ENCODE peak calls at places on chromosomes 13 and 19, in seven cellular contexts. One of them, this sample, is unnamed.

GRCh38 chr13:44730099-44730498 is 154.0 kb upstream of the TSC22D1 start:
- DNase-seq in HCT116: no peak
- DNase-seq in HepG2: no peak
- DNase-seq in K562: no peak
- DNase-seq in GM12878: no peak
- DNase-seq in SK-N-SH: no peak
- DNase-seq in H1: no peak
- DNase-seq in this sample: no peak

GRCh38 chr19:35911790-35912189 is 3.7 kb upstream of the TYROBP start:
- DNase-seq in HCT116: peak
- DNase-seq in HepG2: no peak
- DNase-seq in K562: no peak
- DNase-seq in GM12878: no peak
- DNase-seq in SK-N-SH: no peak
- DNase-seq in H1: no peak
- DNase-seq in this sample: no peak

GRCh38 chr19:53879145-53880037 is 2.6 kb upstream of the PRKCG start:
- DNase-seq in HCT116: no peak
- DNase-seq in HepG2: peak
- DNase-seq in K562: peak
- DNase-seq in GM12878: no peak
- DNase-seq in SK-N-SH: peak
- DNase-seq in H1: peak
- DNase-seq in this sample: peak

GRCh38 chr19:23906835-23907234 is 7.9 kb upstream of the ZNF726 start:
- DNase-seq in HCT116: no peak
- DNase-seq in HepG2: no peak
- DNase-seq in K562: no peak
- DNase-seq in GM12878: no peak
- DNase-seq in SK-N-SH: no peak
- DNase-seq in H1: no peak
- DNase-seq in this sample: no peak

GRCh38 chr13:22757530-22758120 is 423.2 kb upstream of the SGCG start:
- DNase-seq in HCT116: no peak
- DNase-seq in HepG2: no peak
- DNase-seq in K562: no peak
- DNase-seq in GM12878: no peak
- DNase-seq in SK-N-SH: peak
- DNase-seq in H1: no peak
- DNase-seq in this sample: no peak

GRCh38 chr19:16627194-16627927 is 643 bp downstream of the MED26 start:
- DNase-seq in HCT116: no peak
- DNase-seq in HepG2: peak
- DNase-seq in K562: no peak
- DNase-seq in GM12878: no peak
- DNase-seq in SK-N-SH: peak
- DNase-seq in H1: no peak
- DNase-seq in this sample: no peak

GRCh38 chr13:40657961-40658360 is 8.5 kb downstream of the FOXO1 start:
- DNase-seq in HCT116: no peak
- DNase-seq in HepG2: no peak
- DNase-seq in K562: no peak
- DNase-seq in GM12878: no peak
- DNase-seq in SK-N-SH: no peak
- DNase-seq in H1: no peak
- DNase-seq in this sample: no peak

GRCh38 chr13:37652596-37652995 is 54.0 kb upstream of the POSTN start:
- DNase-seq in HCT116: no peak
- DNase-seq in HepG2: no peak
- DNase-seq in K562: no peak
- DNase-seq in GM12878: no peak
- DNase-seq in SK-N-SH: no peak
- DNase-seq in H1: no peak
- DNase-seq in this sample: no peak

GRCh38 chr19:13014101-13014920 is 19.0 kb downstream of the NFIX start:
- DNase-seq in HCT116: no peak
- DNase-seq in HepG2: no peak
- DNase-seq in K562: peak
- DNase-seq in GM12878: no peak
- DNase-seq in SK-N-SH: no peak
- DNase-seq in H1: no peak
- DNase-seq in this sample: no peak

GRCh38 chr13:88285329-88285728 is 614.2 kb downstream of the SLITRK5 start:
- DNase-seq in HCT116: no peak
- DNase-seq in HepG2: no peak
- DNase-seq in K562: no peak
- DNase-seq in GM12878: no peak
- DNase-seq in SK-N-SH: no peak
- DNase-seq in H1: no peak
- DNase-seq in this sample: no peak

GRCh38 chr19:16330811-16331690 is 6.4 kb downstream of the KLF2 start:
- DNase-seq in HCT116: no peak
- DNase-seq in HepG2: no peak
- DNase-seq in K562: no peak
- DNase-seq in GM12878: no peak
- DNase-seq in SK-N-SH: no peak
- DNase-seq in H1: no peak
- DNase-seq in this sample: no peak

GRCh38 chr13:47484564-47484963 is 516.5 kb downstream of the SUCLA2 start:
- DNase-seq in HCT116: no peak
- DNase-seq in HepG2: peak
- DNase-seq in K562: no peak
- DNase-seq in GM12878: no peak
- DNase-seq in SK-N-SH: no peak
- DNase-seq in H1: no peak
- DNase-seq in this sample: no peak

GRCh38 chr13:47310376-47310775 is 413.5 kb upstream of the HTR2A start:
- DNase-seq in HCT116: no peak
- DNase-seq in HepG2: no peak
- DNase-seq in K562: no peak
- DNase-seq in GM12878: no peak
- DNase-seq in SK-N-SH: no peak
- DNase-seq in H1: no peak
- DNase-seq in this sample: no peak

GRCh38 chr13:40762849-40763248 is 8.1 kb downstream of the MRPS31 start:
- DNase-seq in HCT116: no peak
- DNase-seq in HepG2: no peak
- DNase-seq in K562: no peak
- DNase-seq in GM12878: no peak
- DNase-seq in SK-N-SH: no peak
- DNase-seq in H1: no peak
- DNase-seq in this sample: no peak

GRCh38 chr19:29681422-29682235 is 16.4 kb downstream of the PLEKHF1 start:
- DNase-seq in HCT116: no peak
- DNase-seq in HepG2: no peak
- DNase-seq in K562: no peak
- DNase-seq in GM12878: no peak
- DNase-seq in SK-N-SH: no peak
- DNase-seq in H1: no peak
- DNase-seq in this sample: no peak

GRCh38 chr13:90591260-90591926 is 756.1 kb upstream of the MIR17HG start:
- DNase-seq in HCT116: no peak
- DNase-seq in HepG2: no peak
- DNase-seq in K562: no peak
- DNase-seq in GM12878: no peak
- DNase-seq in SK-N-SH: no peak
- DNase-seq in H1: no peak
- DNase-seq in this sample: peak

GRCh38 chr13:40318366-40318765 is 348.1 kb downstream of the FOXO1 start:
- DNase-seq in HCT116: no peak
- DNase-seq in HepG2: no peak
- DNase-seq in K562: no peak
- DNase-seq in GM12878: no peak
- DNase-seq in SK-N-SH: peak
- DNase-seq in H1: no peak
- DNase-seq in this sample: no peak

GRCh38 chr13:81171065-81171647 is 830.2 kb upstream of the SPRY2 start:
- DNase-seq in HCT116: peak
- DNase-seq in HepG2: peak
- DNase-seq in K562: peak
- DNase-seq in GM12878: no peak
- DNase-seq in SK-N-SH: peak
- DNase-seq in H1: no peak
- DNase-seq in this sample: peak

GRCh38 chr19:47813304-47813994 is 8.3 kb upstream of the CRX start:
- DNase-seq in HCT116: peak
- DNase-seq in HepG2: peak
- DNase-seq in K562: peak
- DNase-seq in GM12878: no peak
- DNase-seq in SK-N-SH: peak
- DNase-seq in H1: peak
- DNase-seq in this sample: peak

GRCh38 chr19:5253403-5254110 is 87.1 kb downstream of the PTPRS start:
- DNase-seq in HCT116: no peak
- DNase-seq in HepG2: peak
- DNase-seq in K562: no peak
- DNase-seq in GM12878: no peak
- DNase-seq in SK-N-SH: no peak
- DNase-seq in H1: no peak
- DNase-seq in this sample: no peak

GRCh38 chr19:19540707-19541515 is 2.8 kb downstream of the CILP2 start:
- DNase-seq in HCT116: peak
- DNase-seq in HepG2: no peak
- DNase-seq in K562: peak
- DNase-seq in GM12878: no peak
- DNase-seq in SK-N-SH: peak
- DNase-seq in H1: peak
- DNase-seq in this sample: no peak

GRCh38 chr13:45340422-45341033 is 455 bp downstream of the TPT1 start:
- DNase-seq in HCT116: peak
- DNase-seq in HepG2: peak
- DNase-seq in K562: peak
- DNase-seq in GM12878: no peak
- DNase-seq in SK-N-SH: peak
- DNase-seq in H1: no peak
- DNase-seq in this sample: peak

GRCh38 chr13:76994281-76994680 is 2.4 kb downstream of the CLN5 start:
- DNase-seq in HCT116: no peak
- DNase-seq in HepG2: no peak
- DNase-seq in K562: no peak
- DNase-seq in GM12878: no peak
- DNase-seq in SK-N-SH: no peak
- DNase-seq in H1: no peak
- DNase-seq in this sample: no peak
- TF ChIP-seq JUND in HCT116: no peak
- TF ChIP-seq JUND in HepG2: no peak
- TF ChIP-seq JUND in K562: no peak
- TF ChIP-seq JUND in GM12878: no peak
- TF ChIP-seq JUND in SK-N-SH: no peak
- TF ChIP-seq JUND in H1: no peak
- TF ChIP-seq JUND in this sample: no peak

DNA sequence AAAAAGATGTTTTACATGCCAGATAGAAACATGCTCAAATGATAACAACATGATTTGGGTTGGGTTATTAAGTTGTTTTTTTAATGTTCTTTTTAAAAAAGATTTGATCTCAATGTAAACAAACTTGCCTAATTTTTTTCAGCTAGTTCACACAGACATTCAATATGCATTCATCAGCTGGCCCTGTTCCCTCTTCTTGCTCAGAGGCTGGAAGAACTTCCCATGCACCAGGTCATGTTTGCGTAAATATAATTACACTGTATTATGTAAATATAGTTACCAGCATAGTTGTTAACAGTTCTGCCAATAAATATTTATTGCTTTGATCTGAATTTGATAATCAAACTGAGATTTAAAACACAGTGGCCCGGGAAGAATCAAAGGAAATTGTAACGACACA is 70.6 kb downstream of the ATP11A start:
- DNase-seq in HCT116: no peak
- DNase-seq in HepG2: no peak
- DNase-seq in K562: no peak
- DNase-seq in GM12878: no peak
- DNase-seq in SK-N-SH: no peak
- DNase-seq in H1: no peak
- DNase-seq in this sample: peak
- TF ChIP-seq JUND in HCT116: no peak
- TF ChIP-seq JUND in HepG2: no peak
- TF ChIP-seq JUND in K562: no peak
- TF ChIP-seq JUND in GM12878: no peak
- TF ChIP-seq JUND in SK-N-SH: no peak
- TF ChIP-seq JUND in H1: no peak
- TF ChIP-seq JUND in this sample: peak

GRCh38 chr13:108433976-108434375 is 164.5 kb downstream of the TNFSF13B start:
- DNase-seq in HCT116: no peak
- DNase-seq in HepG2: no peak
- DNase-seq in K562: no peak
- DNase-seq in GM12878: no peak
- DNase-seq in SK-N-SH: no peak
- DNase-seq in H1: no peak
- DNase-seq in this sample: no peak
- TF ChIP-seq JUND in HCT116: no peak
- TF ChIP-seq JUND in HepG2: no peak
- TF ChIP-seq JUND in K562: no peak
- TF ChIP-seq JUND in GM12878: no peak
- TF ChIP-seq JUND in SK-N-SH: no peak
- TF ChIP-seq JUND in H1: no peak
- TF ChIP-seq JUND in this sample: no peak

DNA sequence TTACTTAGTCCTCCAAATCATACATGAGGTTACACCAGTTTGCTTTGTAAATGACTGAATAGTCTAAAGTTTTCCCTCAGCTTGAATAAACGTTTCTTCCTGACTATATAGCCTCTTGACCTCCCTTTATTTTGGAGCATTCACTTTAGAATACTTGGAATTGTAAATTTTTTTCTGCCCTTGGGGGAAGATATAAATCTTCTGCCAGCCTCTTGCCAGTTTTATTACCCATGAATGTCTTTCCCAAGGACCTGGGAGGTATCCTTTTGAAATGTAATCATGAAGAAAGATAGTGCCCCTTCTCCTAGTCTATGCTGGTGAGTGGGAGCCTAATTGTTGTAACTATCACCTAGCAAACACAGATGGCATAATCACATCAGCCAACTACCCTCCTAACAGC is 2033.9 kb upstream of the PCDH20 start:
- DNase-seq in HCT116: no peak
- DNase-seq in HepG2: no peak
- DNase-seq in K562: no peak
- DNase-seq in GM12878: no peak
- DNase-seq in SK-N-SH: no peak
- DNase-seq in H1: no peak
- DNase-seq in this sample: no peak
- TF ChIP-seq JUND in HCT116: no peak
- TF ChIP-seq JUND in HepG2: no peak
- TF ChIP-seq JUND in K562: no peak
- TF ChIP-seq JUND in GM12878: no peak
- TF ChIP-seq JUND in SK-N-SH: no peak
- TF ChIP-seq JUND in H1: no peak
- TF ChIP-seq JUND in this sample: no peak

GRCh38 chr19:50195224-50195623 is 8.2 kb upstream of the MYH14 start:
- DNase-seq in HCT116: no peak
- DNase-seq in HepG2: no peak
- DNase-seq in K562: no peak
- DNase-seq in GM12878: no peak
- DNase-seq in SK-N-SH: no peak
- DNase-seq in H1: no peak
- DNase-seq in this sample: no peak
- TF ChIP-seq JUND in HCT116: no peak
- TF ChIP-seq JUND in HepG2: no peak
- TF ChIP-seq JUND in K562: no peak
- TF ChIP-seq JUND in GM12878: no peak
- TF ChIP-seq JUND in SK-N-SH: no peak
- TF ChIP-seq JUND in H1: no peak
- TF ChIP-seq JUND in this sample: no peak